ENCODE peak calls at places on chromosomes 16 and 17, in seven cellular contexts. W is cardiac muscle cell; T is uterus; J is HAP-1; L is CD4-positive, alpha-beta memory T cell; S is IMR-90; V is suprapubic skin. E is an unnamed sample. For H3K36me3, the result is how much of the 10 kb centered on the place peaks cover.

GRCh38 chr16:5027086-5027485 is 6.6 kb downstream of the NAGPA start:
- DNase-seq in J (no peak), T (no peak), V (no peak), S (no peak), W (no peak), L (no peak), E (no peak)

GRCh38 chr17:13520899-13521572 is 80.7 kb downstream of the HS3ST3A1 start:
- DNase-seq in S (peak), J (no peak), V (no peak), W (no peak), L (no peak), T (no peak), E (no peak)

GRCh38 chr16:65889533-65889966 is 476.9 kb upstream of the CDH5 start:
- DNase-seq in W (no peak), J (no peak), T (no peak), L (no peak), V (no peak), S (peak), E (no peak)

GRCh38 chr17:82923366-82924113 is 83.7 kb upstream of the ZNF750 start:
- DNase-seq in W (no peak), V (peak), J (no peak), S (no peak), L (no peak), T (no peak), E (no peak)

GRCh38 chr17:72008236-72008874 is 112.5 kb upstream of the SOX9 start:
- DNase-seq in W (no peak), V (no peak), T (no peak), L (no peak), J (no peak), S (peak), E (no peak)

GRCh38 chr16:87210949-87211348 is 106.2 kb downstream of the C16orf95 start:
- DNase-seq in L (no peak), S (peak), J (no peak), V (no peak), T (no peak), W (no peak), E (no peak)

GRCh38 chr17:73798111-73798748 is 154.0 kb upstream of the SDK2 start:
- DNase-seq in L (no peak), J (no peak), S (peak), V (no peak), W (no peak), T (no peak), E (no peak)

GRCh38 chr17:77373298-77374169 is 232.8 kb downstream of the SEC14L1 start:
- DNase-seq in T (peak), W (no peak), S (no peak), V (no peak), J (no peak), L (peak), E (no peak)

GRCh38 chr17:80192268-80192667 is 22.4 kb downstream of the CARD14 start:
- DNase-seq in W (no peak), V (no peak), L (no peak), J (no peak), S (no peak), T (no peak), E (no peak)

GRCh38 chr16:80526418-80527061 is 14.3 kb upstream of the DYNLRB2 start:
- DNase-seq in S (peak), T (peak), L (peak), J (peak), V (no peak), W (peak), E (peak)

GRCh38 chr17:61504697-61505096 is 52.5 kb downstream of the TBX4 start:
- DNase-seq in J (no peak), L (no peak), T (no peak), W (no peak), S (peak), V (no peak), E (no peak)

GRCh38 chr17:73650147-73650546 is 5.9 kb upstream of the SDK2 start:
- DNase-seq in L (no peak), S (no peak), V (no peak), T (no peak), W (peak), J (no peak), E (no peak)

GRCh38 chr17:44005865-44006580 is 1.6 kb downstream of the NAGS start:
- DNase-seq in W (peak), T (no peak), J (no peak), S (no peak), V (no peak), L (peak), E (no peak)

GRCh38 chr16:2798723-2799204 is 494 bp downstream of the PRSS41 start:
- DNase-seq in T (no peak), S (no peak), L (no peak), V (peak), W (no peak), J (no peak), E (no peak)

GRCh38 chr16:85757341-85757822 is 6.5 kb upstream of the C16orf74 start:
- DNase-seq in W (no peak), J (no peak), V (no peak), T (no peak), S (peak), L (no peak), E (no peak)

GRCh38 chr17:30291571-30292489 is at the start of gene BLMH:
- DNase-seq in T (peak), L (peak), W (peak), J (peak), V (peak), S (peak), E (peak)

GRCh38 chr17:83083368-83084201 is 4.2 kb downstream of the METRNL start:
- DNase-seq in W (no peak), S (peak), J (no peak), V (peak), L (peak), T (peak), E (peak)

GRCh38 chr16:27225536-27226360 is 22.4 kb downstream of the KDM8 start:
- DNase-seq in W (no peak), J (no peak), T (no peak), V (no peak), S (no peak), L (no peak), E (no peak)

GRCh38 chr16:83187404-83187803 is 560.6 kb downstream of the CDH13 start:
- DNase-seq in S (peak), V (no peak), L (no peak), T (no peak), W (no peak), J (no peak), E (no peak)

GRCh38 chr17:8420041-8420934 is 15.4 kb upstream of the NDEL1 start:
- DNase-seq in T (no peak), V (no peak), L (no peak), S (peak), J (no peak), W (peak), E (no peak)

GRCh38 chr16:24689128-24689527 is 40.3 kb upstream of the TNRC6A start:
- DNase-seq in V (no peak), S (peak), J (peak), L (no peak), T (no peak), W (peak), E (no peak)

GRCh38 chr16:11094838-11095565 is 150.6 kb downstream of the CLEC16A start:
- DNase-seq in S (no peak), L (no peak), V (no peak), T (no peak), J (no peak), W (no peak), E (no peak)

GRCh38 chr16:10896723-10897122 is 19.7 kb downstream of the CIITA start:
- DNase-seq in L (no peak), W (no peak), J (no peak), T (no peak), V (no peak), S (no peak), E (no peak)

GRCh38 chr17:81967533-81968395 is 6.8 kb upstream of the NOTUM start:
- DNase-seq in J (peak), W (peak), V (peak), S (peak), L (peak), T (peak), E (peak)

GRCh38 chr16:50309527-50310307 is 43.4 kb downstream of the ADCY7 start:
- DNase-seq in V (peak), L (no peak), W (no peak), J (no peak), S (no peak), T (no peak), E (no peak)

GRCh38 chr17:56798916-56799315 is 34.8 kb downstream of the C17orf67 start:
- DNase-seq in T (no peak), L (no peak), J (peak), V (no peak), W (peak), S (no peak), E (no peak)

GRCh38 chr16:22122239-22122638 is 29.9 kb downstream of the VWA3A start:
- DNase-seq in S (no peak), L (no peak), V (no peak), T (no peak), W (no peak), J (no peak), E (no peak)

GRCh38 chr17:57350266-57350665 is 93.9 kb downstream of the MSI2 start:
- DNase-seq in L (no peak), W (no peak), S (peak), T (no peak), V (no peak), J (no peak), E (no peak)

GRCh38 chr17:80443916-80444708 is 29.1 kb downstream of the ENDOV start:
- DNase-seq in J (no peak), L (no peak), V (no peak), S (no peak), T (no peak), W (no peak), E (no peak)

DNA sequence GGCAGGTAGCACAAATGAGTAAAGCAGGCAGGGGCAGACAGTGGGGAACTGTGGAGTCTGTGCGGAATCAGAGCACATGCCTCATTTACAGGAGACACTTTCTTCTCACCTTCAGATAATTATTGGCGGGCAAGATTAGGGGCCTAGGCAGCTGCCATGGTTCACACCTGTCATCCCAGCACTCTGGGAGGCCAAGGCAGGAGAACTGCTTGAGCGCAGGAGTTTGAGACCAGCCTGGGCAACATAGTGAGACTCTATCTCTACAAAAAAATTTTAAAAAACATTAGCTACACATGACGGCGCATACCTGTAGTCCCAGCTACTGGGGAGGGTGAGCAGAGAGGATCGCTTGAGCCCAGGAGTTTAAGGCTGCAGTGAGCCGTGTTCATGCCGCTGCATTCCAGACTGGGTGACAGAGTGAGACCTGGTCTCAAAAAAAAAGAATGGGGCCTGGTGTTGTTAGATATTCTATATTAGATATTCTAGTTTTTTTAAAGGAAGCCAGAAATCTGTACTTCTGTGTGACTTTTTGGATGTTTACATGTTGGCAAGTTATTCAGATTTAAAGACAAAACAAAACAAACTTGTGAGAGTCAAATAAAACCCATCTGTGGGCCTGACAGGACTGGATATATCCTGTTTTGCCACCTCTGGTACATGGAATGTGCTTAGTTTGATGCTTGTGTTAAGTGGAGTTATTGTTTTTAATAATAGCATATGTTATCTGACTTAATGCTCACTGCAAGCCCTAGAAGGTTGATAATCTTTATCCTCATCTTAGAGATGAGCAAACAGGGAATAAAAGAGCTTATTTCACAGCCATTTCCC is 4.9 kb upstream of the LPCAT2 start:
- DNase-seq in S (no peak), W (no peak), T (no peak), V (no peak), L (no peak), J (no peak), E (no peak)
- H3K36me3 ChIP-seq in S (half or more), W (under half), T (under half), V (under half), L (under half), J (under half), E (under half)

GRCh38 chr17:42509916-42510315 is 26.1 kb upstream of the NAGLU start:
- DNase-seq in L (no peak), T (no peak), W (no peak), S (no peak), J (no peak), V (no peak), E (no peak)

GRCh38 chr17:42507671-42508070 is 28.4 kb upstream of the NAGLU start:
- DNase-seq in L (no peak), S (no peak), T (no peak), W (no peak), V (no peak), J (no peak), E (no peak)

GRCh38 chr17:42512246-42512645 is 23.8 kb upstream of the NAGLU start:
- DNase-seq in W (no peak), J (no peak), V (no peak), S (no peak), T (no peak), L (no peak), E (no peak)

GRCh38 chr17:42508426-42509164 is 27.4 kb upstream of the NAGLU start:
- DNase-seq in V (no peak), S (no peak), W (no peak), L (no peak), J (no peak), T (no peak), E (no peak)

GRCh38 chr17:42509409-42509808 is 26.6 kb upstream of the NAGLU start:
- DNase-seq in W (no peak), V (no peak), T (no peak), S (no peak), J (no peak), L (no peak), E (no peak)
- H3K36me3 ChIP-seq in W (under half), V (half or more), T (under half), S (under half), J (under half), L (under half), E (under half)

DNA sequence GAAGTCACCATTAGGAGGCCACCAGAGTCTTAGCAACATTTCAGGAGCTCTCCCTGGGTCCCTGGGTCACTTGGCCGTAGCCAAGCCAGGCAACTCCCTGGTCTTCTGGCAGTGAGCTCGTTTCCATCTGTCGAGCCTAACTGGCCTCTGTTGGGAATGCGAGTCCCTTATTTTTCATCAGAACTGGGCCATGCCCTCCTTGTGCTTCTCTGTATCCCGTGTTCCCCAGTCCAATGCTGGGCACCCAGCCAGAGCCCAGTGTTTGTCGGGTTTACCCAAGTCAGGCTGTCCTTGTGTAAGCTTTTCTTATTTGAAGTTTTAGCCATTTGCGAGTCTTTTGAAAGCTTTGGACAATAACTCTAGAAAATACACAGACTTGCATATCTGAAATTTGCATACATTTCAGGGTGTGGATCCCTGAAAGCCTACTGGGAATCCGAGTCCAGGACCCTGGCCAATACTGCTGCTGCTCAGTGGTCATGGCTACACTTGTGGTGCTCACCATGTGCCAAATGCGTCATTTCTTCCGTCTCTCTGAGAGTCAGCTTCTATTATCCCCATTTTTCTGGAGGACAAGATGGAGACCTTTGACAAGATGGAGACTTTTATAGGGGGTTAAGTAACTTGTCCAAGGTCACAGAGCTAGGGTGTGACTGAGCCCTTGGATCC is 81.6 kb upstream of the LGALS9 start:
- DNase-seq in J (no peak), V (no peak), T (no peak), L (no peak), W (no peak), S (no peak), E (no peak)
- H3K36me3 ChIP-seq in J (under half), V (under half), T (under half), L (under half), W (under half), S (under half), E (under half)

GRCh38 chr17:46756061-46756735 is 62.3 kb downstream of the WNT3 start:
- DNase-seq in V (no peak), L (no peak), J (no peak), S (no peak), T (no peak), W (no peak), E (no peak)
- H3K36me3 ChIP-seq in V (under half), L (under half), J (under half), S (under half), T (under half), W (under half), E (under half)

GRCh38 chr17:17172990-17173389 is 33.1 kb downstream of the PLD6 start:
- DNase-seq in T (no peak), S (no peak), W (no peak), J (no peak), L (no peak), V (no peak), E (no peak)
- H3K36me3 ChIP-seq in T (under half), S (half or more), W (half or more), J (under half), L (under half), V (half or more), E (under half)

E was measured in effector memory CD4-positive, alpha-beta T cell.